ENCODE peak calls at places on chromosome 4, in eight cellular contexts. T is neural progenitor cell; J is HS-5; L is globus pallidus; O is SW480; V is stimulated activated CD4-positive, alpha-beta T cell treated with anti-CD3 and anti-CD28 coated beads, Interleukin-2, amount 100 ng/mL, for 48 hours; Y is NCI-H2171 treated with DMSO at 0.1 percent for 48 hours; S is transverse colon. K is an unnamed sample.

GRCh38 chr4:103786014-103786413 is 66.2 kb upstream of the TACR3 start:
- DNase-seq in T (peak), J (peak), L (peak), O (peak), V (no peak), Y (peak), S (no peak), K (peak)

GRCh38 chr4:121138014-121138413 is 26.1 kb downstream of the TNIP3 start:
- DNase-seq in T (no peak), J (no peak), L (no peak), O (no peak), V (peak), Y (no peak), S (no peak), K (no peak)

GRCh38 chr4:16626945-16627344 is 271.5 kb downstream of the LDB2 start:
- DNase-seq in T (no peak), J (peak), L (peak), O (no peak), V (no peak), Y (no peak), S (no peak), K (no peak)

GRCh38 chr4:159504634-159505033 is 401.8 kb downstream of the RAPGEF2 start:
- DNase-seq in T (no peak), J (peak), L (no peak), O (no peak), V (no peak), Y (no peak), S (no peak), K (peak)

GRCh38 chr4:175435437-175435836 is 376.6 kb downstream of the GPM6A start:
- DNase-seq in T (peak), J (no peak), L (no peak), O (no peak), V (no peak), Y (peak), S (no peak), K (peak)

GRCh38 chr4:49044270-49044669 is 58.2 kb downstream of the CWH43 start:
- DNase-seq in T (no peak), J (no peak), L (no peak), O (no peak), V (no peak), Y (no peak), S (no peak), K (peak)

GRCh38 chr4:167034983-167035382 is 199.3 kb downstream of the SPOCK3 start:
- DNase-seq in T (no peak), J (no peak), L (no peak), O (no peak), V (no peak), Y (no peak), S (no peak), K (no peak)

GRCh38 chr4:183905081-183905592 is at the start of gene STOX2:
- DNase-seq in T (peak), J (no peak), L (peak), O (peak), V (no peak), Y (peak), S (peak), K (peak)

GRCh38 chr4:3675251-3676115 is 90.7 kb upstream of the ADRA2C start:
- DNase-seq in T (no peak), J (no peak), L (no peak), O (no peak), V (no peak), Y (no peak), S (no peak), K (no peak)

GRCh38 chr4:112604590-112604989 is 32.1 kb downstream of the ZGRF1 start:
- DNase-seq in T (peak), J (no peak), L (peak), O (peak), V (peak), Y (peak), S (peak), K (peak)

GRCh38 chr4:48906283-48907173 is at the start of gene OCIAD2:
- DNase-seq in T (peak), J (no peak), L (no peak), O (peak), V (peak), Y (peak), S (peak), K (peak)

GRCh38 chr4:89160806-89161205 is 49.5 kb downstream of the TIGD2 start:
- DNase-seq in T (no peak), J (no peak), L (no peak), O (no peak), V (no peak), Y (no peak), S (no peak), K (no peak)

GRCh38 chr4:185774815-185775684 is 36.9 kb downstream of the SORBS2 start:
- DNase-seq in T (peak), J (peak), L (no peak), O (peak), V (no peak), Y (no peak), S (no peak), K (no peak)

GRCh38 chr4:99652596-99653436 is 4.8 kb downstream of the C4orf54 start:
- DNase-seq in T (no peak), J (no peak), L (no peak), O (no peak), V (no peak), Y (no peak), S (no peak), K (no peak)

GRCh38 chr4:39320381-39321115 is 45.6 kb downstream of the RFC1 start:
- DNase-seq in T (no peak), J (no peak), L (no peak), O (no peak), V (no peak), Y (no peak), S (no peak), K (no peak)

GRCh38 chr4:7293703-7294102 is 101.4 kb downstream of the SORCS2 start:
- DNase-seq in T (no peak), J (no peak), L (no peak), O (no peak), V (no peak), Y (no peak), S (no peak), K (no peak)

GRCh38 chr4:95084584-95084983 is 326.8 kb downstream of the BMPR1B start:
- DNase-seq in T (no peak), J (no peak), L (no peak), O (no peak), V (no peak), Y (no peak), S (no peak), K (no peak)

GRCh38 chr4:185086053-185086452 is 57.0 kb upstream of the SLC25A4 start:
- DNase-seq in T (peak), J (no peak), L (no peak), O (no peak), V (no peak), Y (peak), S (no peak), K (no peak)

GRCh38 chr4:129323630-129324029 is 227.7 kb downstream of the C4orf33 start:
- DNase-seq in T (no peak), J (no peak), L (no peak), O (no peak), V (no peak), Y (peak), S (no peak), K (peak)

GRCh38 chr4:112279025-112279881 is 6.5 kb downstream of the TIFA start:
- DNase-seq in T (no peak), J (no peak), L (no peak), O (no peak), V (no peak), Y (no peak), S (no peak), K (peak)

GRCh38 chr4:337143-337931 is at the start of gene ZNF141:
- DNase-seq in T (peak), J (peak), L (peak), O (peak), V (peak), Y (peak), S (peak), K (peak)